ENCODE peak calls at places on chromosomes 16 and 17, in nine cellular contexts. L is foreskin fibroblast; J is A549; A is fibroblast of lung; C is osteoblast; H is Peyer's patch; K is uterus; Z is spleen; M is effector memory CD4-positive, alpha-beta T cell. T is an unnamed sample.

GRCh38 chr16:30997887-30998711 is 12.3 kb downstream of the STX1B start:
- DNase-seq in L (peak; percentile 95), J (peak; percentile 89), A (peak; percentile 59), C (peak; percentile 99), H (no peak), K (peak; percentile 60), Z (no peak), M (no peak), T (peak; percentile 74)

GRCh38 chr17:60677308-60678117 is at the start of gene BCAS3:
- DNase-seq in L (peak; percentile 99), J (peak; percentile 100), A (peak; percentile 99), C (peak; percentile 99), H (peak; percentile 97), K (peak; percentile 97), Z (peak; percentile 98), M (peak; percentile 87), T (peak; percentile 97)

GRCh38 chr17:50155115-50155819 is 4.8 kb upstream of the PPP1R9B start:
- DNase-seq in L (peak; percentile 57), J (no peak), A (peak; percentile 77), C (peak; percentile 92), H (no peak), K (no peak), Z (peak; percentile 65), M (no peak), T (peak; percentile 47)

GRCh38 chr16:65749566-65749965 is 616.9 kb upstream of the CDH5 start:
- DNase-seq in L (no peak), J (no peak), A (no peak), C (no peak), H (no peak), K (no peak), Z (no peak), M (no peak), T (no peak)

GRCh38 chr17:979539-980405 is at the start of gene NXN:
- DNase-seq in L (peak; percentile 90), J (peak; percentile 65), A (peak; percentile 74), C (peak; percentile 98), H (peak; percentile 89), K (peak; percentile 89), Z (peak; percentile 97), M (peak; percentile 88), T (peak; percentile 99)

GRCh38 chr16:75377971-75378386 is 55.3 kb downstream of the CFDP1 start:
- DNase-seq in L (peak; percentile 94), J (peak; percentile 18), A (peak; percentile 91), C (peak; percentile 55), H (no peak), K (no peak), Z (no peak), M (no peak), T (no peak)

GRCh38 chr17:27396941-27397340 is 59.3 kb upstream of the KSR1 start:
- DNase-seq in L (peak; percentile 34), J (no peak), A (peak; percentile 48), C (no peak), H (no peak), K (no peak), Z (no peak), M (no peak), T (no peak)

GRCh38 chr16:69349508-69349907 is 2.1 kb downstream of the TMED6 start:
- DNase-seq in L (no peak), J (no peak), A (no peak), C (no peak), H (no peak), K (no peak), Z (no peak), M (no peak), T (no peak)

GRCh38 chr16:24146523-24146922 is 109.6 kb upstream of the CACNG3 start:
- DNase-seq in L (no peak), J (no peak), A (no peak), C (no peak), H (no peak), K (no peak), Z (no peak), M (no peak), T (no peak)

GRCh38 chr16:73011926-73012325 is 36.0 kb downstream of the ZFHX3 start:
- DNase-seq in L (no peak), J (no peak), A (no peak), C (peak; percentile 68), H (no peak), K (no peak), Z (no peak), M (no peak), T (peak; percentile 68)

GRCh38 chr16:11349599-11350276 is 4.5 kb downstream of the RMI2 start:
- DNase-seq in L (peak; percentile 86), J (no peak), A (peak; percentile 90), C (peak; percentile 90), H (no peak), K (peak; percentile 58), Z (no peak), M (no peak), T (peak; percentile 13)

GRCh38 chr17:2186937-2187336 is 116.6 kb downstream of the SMG6 start:
- DNase-seq in L (no peak), J (no peak), A (no peak), C (no peak), H (no peak), K (no peak), Z (no peak), M (no peak), T (no peak)

GRCh38 chr16:85275533-85276249 is 163.4 kb upstream of the CIBAR2 start:
- DNase-seq in L (peak; percentile 77), J (peak; percentile 86), A (peak; percentile 51), C (peak; percentile 99), H (peak; percentile 49), K (peak; percentile 73), Z (peak; percentile 91), M (no peak), T (peak; percentile 98)

GRCh38 chr16:89164436-89164835 is 7.1 kb upstream of the CDH15 start:
- DNase-seq in L (no peak), J (no peak), A (no peak), C (no peak), H (no peak), K (no peak), Z (no peak), M (no peak), T (no peak)

GRCh38 chr17:3603119-3603869 is 5.9 kb downstream of the TRPV1 start:
- DNase-seq in L (peak; percentile 90), J (no peak), A (peak; percentile 45), C (peak; percentile 89), H (no peak), K (no peak), Z (no peak), M (no peak), T (no peak)

DNA sequence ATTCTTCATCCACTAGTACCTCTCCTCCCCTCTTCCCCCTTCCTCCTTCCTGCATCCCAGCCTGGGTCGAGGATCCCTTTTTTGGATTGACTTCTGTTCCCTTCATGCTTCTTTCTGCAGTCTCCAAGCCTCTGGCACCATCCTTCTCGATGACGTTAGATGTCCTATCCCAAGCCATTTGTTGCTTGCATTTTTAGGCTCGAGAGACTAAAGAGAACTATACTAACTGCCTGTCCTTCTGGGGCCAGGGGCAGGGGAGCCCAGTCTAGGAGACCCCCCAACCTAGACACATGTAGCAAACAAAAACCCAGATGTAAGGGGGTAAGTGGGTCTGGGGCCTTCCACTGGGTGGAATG is 23.9 kb downstream of the UNK start:
- DNase-seq in L (no peak), J (no peak), A (no peak), C (no peak), H (no peak), K (no peak), Z (peak; percentile 18), M (no peak), T (no peak)
- H3K4me3 ChIP-seq in L (no peak overlapping the region), J (no peak overlapping the region), A (no peak overlapping the region), C (no peak overlapping the region), H (no peak overlapping the region), K (no peak overlapping the region), Z (no peak overlapping the region), M (no peak overlapping the region), T (no peak overlapping the region)

GRCh38 chr17:7025240-7025639 is 2.4 kb downstream of the BCL6B start:
- DNase-seq in L (peak; percentile 33), J (no peak), A (no peak), C (peak; percentile 82), H (no peak), K (no peak), Z (no peak), M (no peak), T (no peak)
- H3K4me3 ChIP-seq in L (no peak overlapping the region), J (no peak overlapping the region), A (no peak overlapping the region), C (no peak overlapping the region), H (no peak overlapping the region), K (no peak overlapping the region), Z (no peak overlapping the region), M (no peak overlapping the region), T (no peak overlapping the region)

GRCh38 chr17:47212458-47212857 is 3.3 kb downstream of the MYL4 start:
- DNase-seq in L (no peak), J (no peak), A (no peak), C (no peak), H (no peak), K (no peak), Z (no peak), M (no peak), T (no peak)
- H3K4me3 ChIP-seq in L (no peak overlapping the region), J (no peak overlapping the region), A (no peak overlapping the region), C (no peak overlapping the region), H (no peak overlapping the region), K (no peak overlapping the region), Z (no peak overlapping the region), M (no peak overlapping the region), T (no peak overlapping the region)

GRCh38 chr16:58500329-58501241 is 642 bp downstream of the NDRG4 start:
- DNase-seq in L (peak; percentile 22), J (no peak), A (no peak), C (peak; percentile 88), H (no peak), K (no peak), Z (peak; percentile 69), M (no peak), T (peak; percentile 89)

GRCh38 chr16:58501242-58502131 is 1.5 kb downstream of the NDRG4 start:
- DNase-seq in L (no peak), J (no peak), A (no peak), C (peak; percentile 53), H (peak; percentile 41), K (no peak), Z (peak; percentile 80), M (no peak), T (peak; percentile 98)

GRCh38 chr16:58499092-58499511 is 841 bp upstream of the NDRG4 start:
- DNase-seq in L (no peak), J (no peak), A (no peak), C (no peak), H (no peak), K (no peak), Z (peak; percentile 70), M (no peak), T (no peak)

GRCh38 chr16:58498341-58499091 is 1.4 kb upstream of the NDRG4 start:
- DNase-seq in L (no peak), J (no peak), A (no peak), C (no peak), H (no peak), K (no peak), Z (peak; percentile 68), M (no peak), T (no peak)

DNA sequence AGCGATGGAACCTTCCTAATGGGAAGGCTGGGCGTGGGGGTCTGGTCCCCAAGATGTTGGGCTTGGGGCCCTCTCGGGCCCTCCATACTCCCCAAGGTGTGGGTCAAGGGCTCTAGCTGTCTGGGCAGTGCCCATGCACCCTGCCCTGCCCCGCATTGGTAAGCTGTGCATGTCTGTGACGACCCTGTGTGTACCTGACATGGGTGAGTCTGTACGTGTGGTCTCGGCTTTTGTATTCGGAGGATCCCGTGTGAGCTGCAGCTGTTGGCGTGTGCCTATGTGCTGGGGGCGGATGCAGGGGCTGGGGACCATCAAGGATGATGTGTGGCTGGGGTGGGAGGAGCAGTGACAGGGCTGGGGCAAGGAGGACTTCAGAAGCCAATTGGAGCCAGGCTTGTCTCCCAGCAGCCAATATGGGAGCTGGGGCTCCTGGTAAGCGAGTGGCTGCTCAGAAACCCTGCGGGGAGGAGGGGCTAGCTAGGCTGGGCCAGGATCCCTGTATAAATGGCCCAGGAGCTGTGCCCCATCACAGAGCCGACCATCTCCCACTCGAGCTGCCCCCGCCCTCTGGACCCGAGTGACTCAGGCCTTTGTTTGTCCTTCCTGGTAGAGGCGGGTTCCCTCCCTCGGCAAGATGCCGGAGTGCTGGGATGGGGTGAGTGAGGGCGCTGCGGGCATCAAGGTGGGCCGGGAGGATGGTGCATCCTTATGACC is at the start of gene NDRG4:
- DNase-seq in L (peak; percentile 86), J (peak; percentile 92), A (peak; percentile 80), C (peak; percentile 95), H (peak; percentile 31), K (no peak), Z (peak; percentile 83), M (no peak), T (peak; percentile 95)
- H3K4me3 ChIP-seq in L (peak within 1 kb of the TSS; percentile 57), J (peak within 1 kb of the TSS; percentile 44), A (peak within 1 kb of the TSS; percentile 47), C (peak within 1 kb of the TSS; percentile 72), H (peak within 1 kb of the TSS; percentile 29), K (no peak within 1 kb of the TSS), Z (peak within 1 kb of the TSS; percentile 40), M (peak within 1 kb of the TSS; percentile 64), T (peak within 1 kb of the TSS; percentile 62)

T was measured in H7.